ENCODE peak calls at places on chromosomes 5 and 9, in ten cellular contexts. F is K562, L is epithelial cell of esophagus, Q is uterus, S is GM10248, E is left ventricle myocardium inferior, N is neural crest cell, H is upper lobe of right lung, M is Calu3, V is GM20000. X is an unnamed sample.

GRCh38 chr5:16160706-16161105 is 18.9 kb downstream of the MARCHF11 start:
- DNase-seq in F (peak), L (peak), Q (no peak), S (peak), E (no peak), N (peak), H (no peak), M (peak), V (peak), X (peak)

GRCh38 chr5:52560366-52560765 is 227.3 kb upstream of the ITGA1 start:
- DNase-seq in F (no peak), L (peak), Q (no peak), S (no peak), E (no peak), N (no peak), H (no peak), M (no peak), V (no peak), X (no peak)

GRCh38 chr5:87845734-87846133 is 422.9 kb downstream of the TMEM161B start:
- DNase-seq in F (no peak), L (no peak), Q (no peak), S (no peak), E (no peak), N (no peak), H (no peak), M (no peak), V (no peak), X (no peak)

GRCh38 chr9:128020692-128021091 is 39.9 kb upstream of the EEIG1 start:
- DNase-seq in F (peak), L (no peak), Q (no peak), S (peak), E (no peak), N (no peak), H (no peak), M (no peak), V (peak), X (no peak)

GRCh38 chr9:26975728-26976707 is 19.8 kb downstream of the IFT74 start:
- DNase-seq in F (no peak), L (peak), Q (no peak), S (no peak), E (no peak), N (peak), H (no peak), M (peak), V (no peak), X (no peak)

GRCh38 chr5:109866051-109866450 is 176.3 kb downstream of the MAN2A1 start:
- DNase-seq in F (no peak), L (peak), Q (no peak), S (no peak), E (no peak), N (no peak), H (no peak), M (no peak), V (no peak), X (no peak)

GRCh38 chr5:139740993-139741672 is 54.5 kb upstream of the PSD2 start:
- DNase-seq in F (no peak), L (no peak), Q (no peak), S (no peak), E (no peak), N (no peak), H (no peak), M (no peak), V (no peak), X (no peak)

GRCh38 chr5:81789033-81789432 is 38.1 kb upstream of the SSBP2 start:
- DNase-seq in F (peak), L (peak), Q (no peak), S (no peak), E (no peak), N (no peak), H (no peak), M (no peak), V (no peak), X (no peak)

GRCh38 chr9:114798793-114799427 is 6.9 kb downstream of the TNFSF15 start:
- DNase-seq in F (no peak), L (peak), Q (no peak), S (no peak), E (no peak), N (no peak), H (no peak), M (no peak), V (no peak), X (no peak)

GRCh38 chr5:113569396-113569795 is 55.9 kb downstream of the YTHDC2 start:
- DNase-seq in F (no peak), L (no peak), Q (no peak), S (no peak), E (no peak), N (no peak), H (no peak), M (no peak), V (no peak), X (no peak)

GRCh38 chr5:107670927-107671741 is at the start of gene EFNA5:
- DNase-seq in F (no peak), L (peak), Q (no peak), S (peak), E (peak), N (peak), H (peak), M (peak), V (peak), X (peak)

GRCh38 chr9:128143409-128144238 is 5.6 kb upstream of the LCN2 start:
- DNase-seq in F (peak), L (no peak), Q (no peak), S (no peak), E (no peak), N (no peak), H (no peak), M (peak), V (no peak), X (no peak)

GRCh38 chr9:120911295-120911843 is 15.2 kb downstream of the TRAF1 start:
- DNase-seq in F (no peak), L (no peak), Q (no peak), S (no peak), E (no peak), N (no peak), H (no peak), M (no peak), V (no peak), X (no peak)

GRCh38 chr5:142671801-142672200 is 14.1 kb downstream of the FGF1 start:
- DNase-seq in F (no peak), L (peak), Q (no peak), S (no peak), E (no peak), N (no peak), H (no peak), M (no peak), V (no peak), X (no peak)

GRCh38 chr9:131020862-131021261 is 11.9 kb downstream of the LAMC3 start:
- DNase-seq in F (no peak), L (no peak), Q (no peak), S (no peak), E (no peak), N (no peak), H (no peak), M (no peak), V (no peak), X (no peak)

GRCh38 chr5:170896779-170897178 is 35.0 kb downstream of the RANBP17 start:
- DNase-seq in F (no peak), L (peak), Q (no peak), S (peak), E (no peak), N (peak), H (peak), M (peak), V (peak), X (no peak)

GRCh38 chr5:150033334-150033733 is 32.8 kb downstream of the HMGXB3 start:
- DNase-seq in F (no peak), L (no peak), Q (no peak), S (no peak), E (no peak), N (no peak), H (no peak), M (no peak), V (no peak), X (no peak)

GRCh38 chr5:177296581-177296980 is 6.9 kb downstream of the RAB24 start:
- DNase-seq in F (no peak), L (no peak), Q (no peak), S (no peak), E (no peak), N (no peak), H (no peak), M (no peak), V (no peak), X (no peak)

GRCh38 chr9:135989722-135990467 is 28.7 kb upstream of the UBAC1 start:
- DNase-seq in F (no peak), L (no peak), Q (no peak), S (no peak), E (no peak), N (no peak), H (peak), M (no peak), V (no peak), X (no peak)

GRCh38 chr9:104906441-104907277 is 21.3 kb downstream of the ABCA1 start:
- DNase-seq in F (no peak), L (peak), Q (peak), S (no peak), E (no peak), N (no peak), H (no peak), M (no peak), V (no peak), X (no peak)

GRCh38 chr5:172466062-172466461 is 11.7 kb upstream of the SH3PXD2B start:
- DNase-seq in F (no peak), L (no peak), Q (no peak), S (no peak), E (no peak), N (no peak), H (no peak), M (no peak), V (no peak), X (no peak)

GRCh38 chr5:14447958-14448881 is 133.4 kb upstream of the OTULINL start:
- DNase-seq in F (no peak), L (no peak), Q (no peak), S (peak), E (peak), N (no peak), H (no peak), M (no peak), V (peak), X (peak)

GRCh38 chr5:157366741-157367684 is 93.0 kb upstream of the NIPAL4 start:
- DNase-seq in F (peak), L (peak), Q (peak), S (no peak), E (no peak), N (peak), H (no peak), M (no peak), V (no peak), X (no peak)

GRCh38 chr5:106094128-106094726 is 1576.5 kb downstream of the EFNA5 start:
- DNase-seq in F (no peak), L (peak), Q (no peak), S (no peak), E (no peak), N (no peak), H (no peak), M (peak), V (no peak), X (no peak)

DNA sequence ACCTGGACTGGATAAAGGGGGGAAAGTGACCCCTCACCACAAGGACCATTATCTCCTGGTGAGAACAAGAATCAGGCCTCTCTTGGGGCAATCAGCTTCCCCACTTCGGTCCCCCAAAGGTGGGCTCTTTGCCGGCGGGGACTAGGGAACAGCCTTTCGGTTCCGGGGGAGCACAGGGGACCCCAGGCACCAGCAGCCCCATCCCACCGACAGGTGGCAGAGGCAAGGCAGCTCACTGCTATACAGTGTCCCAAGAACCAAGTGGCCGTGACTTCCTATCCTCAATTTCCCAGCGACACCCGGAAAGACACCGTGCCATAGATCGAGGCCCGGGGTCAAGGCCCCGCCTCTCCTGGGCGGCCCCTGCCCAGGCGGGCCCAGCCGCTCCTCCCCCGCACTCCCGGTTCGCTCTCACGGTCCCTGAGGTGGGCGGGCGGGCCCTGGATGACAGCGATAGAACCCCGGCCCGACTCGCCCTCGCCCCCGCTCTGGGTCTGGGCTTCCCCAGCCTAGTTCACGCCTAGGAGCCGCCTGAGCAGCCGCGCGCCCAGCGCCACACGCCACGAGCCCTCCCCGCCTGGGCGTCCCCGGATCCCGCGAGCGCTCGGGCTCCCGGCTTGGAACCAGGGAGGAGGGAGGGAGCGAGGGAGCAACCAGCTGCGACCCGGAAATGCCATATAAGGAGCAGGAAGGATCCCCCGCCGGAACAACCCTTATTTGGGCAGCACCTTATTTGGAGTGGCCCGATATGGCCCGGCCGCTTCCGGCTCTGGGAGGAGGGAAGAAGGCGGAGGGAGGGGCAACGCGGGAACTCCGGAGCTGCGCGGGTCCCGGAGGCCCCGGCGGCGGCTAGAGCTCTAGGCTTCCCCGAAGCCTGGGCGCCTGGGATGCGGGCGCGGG is 641 bp upstream of the EGR1 start:
- DNase-seq in F (peak), L (peak), Q (peak), S (peak), E (peak), N (peak), H (peak), M (peak), V (peak), X (peak)
- TF ChIP-seq CTCF in F (no peak), L (no peak), Q (no peak), S (peak), E (peak), N (peak), H (no peak), M (peak), V (no peak), X (no peak)

DNA sequence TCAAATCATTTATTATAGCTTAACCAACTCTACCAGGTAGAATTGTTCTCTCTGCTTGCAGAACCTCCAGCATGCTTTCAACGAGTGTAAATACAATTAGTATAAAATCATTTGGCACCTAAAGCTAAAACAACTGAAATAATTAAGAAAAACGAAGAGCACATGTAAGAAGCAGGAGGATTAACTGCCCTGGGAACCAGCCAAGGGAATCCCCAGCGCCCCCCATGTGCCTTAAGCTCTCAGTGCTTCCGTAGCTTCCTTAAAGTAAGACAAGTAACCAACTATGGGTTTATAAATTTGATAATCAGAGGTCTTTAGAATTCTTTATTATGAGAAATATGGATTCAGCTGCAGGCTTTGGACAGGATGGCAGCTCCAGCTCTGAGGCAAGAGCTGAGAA is 402.4 kb downstream of the RAB3C start:
- DNase-seq in F (no peak), L (no peak), Q (no peak), S (no peak), E (no peak), N (no peak), H (no peak), M (no peak), V (no peak), X (no peak)
- TF ChIP-seq CTCF in F (no peak), L (no peak), Q (no peak), S (no peak), E (no peak), N (no peak), H (no peak), M (no peak), V (no peak), X (no peak)

DNA sequence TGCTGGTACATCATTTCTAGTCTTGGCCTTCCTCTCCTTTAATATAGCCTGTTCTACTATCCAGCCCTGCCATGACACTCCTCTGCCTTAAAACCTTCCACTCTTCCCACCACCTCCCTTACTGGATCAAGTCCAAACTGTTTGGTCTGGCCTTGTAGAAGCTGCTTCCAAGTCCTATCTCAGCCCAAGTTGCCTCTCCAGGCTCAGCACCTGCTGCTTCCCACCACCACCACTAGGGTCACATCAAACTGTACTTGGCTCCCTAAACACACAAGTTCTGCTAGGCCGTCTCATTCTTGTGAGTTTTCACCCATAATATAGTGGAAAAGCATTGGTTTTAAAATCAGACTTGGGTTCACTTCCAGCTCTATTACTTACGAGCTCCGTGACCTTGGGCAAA is 1.4 kb downstream of the NDUFA8 start:
- DNase-seq in F (peak), L (peak), Q (no peak), S (peak), E (no peak), N (peak), H (no peak), M (no peak), V (peak), X (peak)
- TF ChIP-seq CTCF in F (peak), L (peak), Q (peak), S (peak), E (peak), N (peak), H (peak), M (no peak), V (peak), X (peak)

GRCh38 chr9:110429453-110429852 is 91.8 kb upstream of the TXNDC8 start:
- DNase-seq in F (no peak), L (no peak), Q (no peak), S (no peak), E (no peak), N (no peak), H (no peak), M (no peak), V (no peak), X (no peak)
- TF ChIP-seq CTCF in F (no peak), L (no peak), Q (no peak), S (no peak), E (no peak), N (no peak), H (no peak), M (no peak), V (no peak), X (peak)

GRCh38 chr9:124770359-124771020 is 621 bp downstream of the NR6A1 start:
- DNase-seq in F (peak), L (no peak), Q (no peak), S (peak), E (no peak), N (no peak), H (no peak), M (peak), V (peak), X (peak)
- TF ChIP-seq CTCF in F (no peak), L (no peak), Q (no peak), S (no peak), E (no peak), N (no peak), H (no peak), M (no peak), V (no peak), X (no peak)

GRCh38 chr9:2181794-2182193 is 166.6 kb downstream of the SMARCA2 start:
- DNase-seq in F (peak), L (peak), Q (no peak), S (no peak), E (no peak), N (peak), H (no peak), M (peak), V (no peak), X (no peak)
- TF ChIP-seq CTCF in F (peak), L (peak), Q (no peak), S (peak), E (peak), N (peak), H (peak), M (no peak), V (peak), X (peak)

GRCh38 chr9:126690431-126691051 is 76.8 kb downstream of the LMX1B start:
- DNase-seq in F (peak), L (peak), Q (no peak), S (peak), E (peak), N (peak), H (peak), M (peak), V (peak), X (peak)
- TF ChIP-seq CTCF in F (peak), L (peak), Q (peak), S (peak), E (peak), N (peak), H (peak), M (peak), V (peak), X (peak)

DNA sequence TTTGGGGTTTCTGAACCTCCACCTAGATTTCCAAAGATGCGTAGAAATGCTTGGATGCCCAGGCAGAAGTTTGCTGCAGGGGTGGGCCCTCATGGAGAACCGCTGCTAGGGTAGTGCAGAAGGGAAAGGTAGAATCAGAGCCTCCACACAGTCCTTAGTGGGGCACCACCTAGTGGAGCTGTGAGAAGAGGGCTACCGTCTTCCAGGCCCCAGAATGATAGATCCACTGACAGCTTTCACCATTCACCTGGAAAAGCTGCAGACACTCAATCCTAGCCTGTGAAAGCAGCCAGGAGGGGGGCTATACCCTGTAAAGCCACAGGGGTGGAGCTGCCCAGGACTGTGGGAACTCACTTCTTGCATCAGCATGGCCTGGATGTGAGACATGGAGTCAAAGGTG is 13.3 kb upstream of the HSDL2 start:
- DNase-seq in F (no peak), L (no peak), Q (no peak), S (no peak), E (no peak), N (no peak), H (no peak), M (peak), V (no peak), X (no peak)
- TF ChIP-seq CTCF in F (peak), L (no peak), Q (no peak), S (no peak), E (peak), N (no peak), H (peak), M (peak), V (no peak), X (no peak)

X was measured in GM13977.